ENCODE peak calls at places on chromosomes 3 and 15, in four cellular contexts. L is A549, Z is HepG2, I is GM12878. J is an unnamed sample.

GRCh38 chr15:66046326-66046725 is 177.0 kb downstream of the RAB11A start:
- DNase-seq in I (no peak), Z (no peak), L (no peak), J (no peak)

GRCh38 chr3:23623841-23624240 is 181.9 kb upstream of the UBE2E1 start:
- DNase-seq in Z (no peak), L (no peak), I (no peak), J (no peak)

GRCh38 chr15:101436526-101436925 is 53.0 kb downstream of the PCSK6 start:
- DNase-seq in Z (no peak), L (no peak), I (no peak), J (no peak)

GRCh38 chr3:132817646-132818177 is 95.5 kb upstream of the NPHP3 start:
- DNase-seq in Z (no peak), I (no peak), L (no peak), J (no peak)

GRCh38 chr3:101963902-101964362 is 114.6 kb downstream of the NFKBIZ start:
- DNase-seq in Z (no peak), L (no peak), I (no peak), J (no peak)

GRCh38 chr15:90560229-90560771 is 30.6 kb downstream of the CRTC3 start:
- DNase-seq in L (no peak), Z (no peak), I (no peak), J (peak; percentile 66)

GRCh38 chr15:92915766-92916435 is 15.8 kb downstream of the CHD2 start:
- DNase-seq in I (no peak), L (no peak), Z (no peak), J (no peak)

GRCh38 chr3:66014056-66014455 is 24.7 kb downstream of the MAGI1 start:
- DNase-seq in I (no peak), L (no peak), Z (no peak), J (no peak)

GRCh38 chr3:158801200-158801599 is 654 bp upstream of the MFSD1 start:
- DNase-seq in Z (no peak), L (no peak), I (no peak), J (peak; percentile 14)

GRCh38 chr3:152376351-152377183 is 107.8 kb downstream of the MBNL1 start:
- DNase-seq in L (no peak), I (peak; percentile 97), Z (no peak), J (no peak)

GRCh38 chr3:8621872-8622271 is 22.7 kb downstream of the SSUH2 start:
- DNase-seq in L (no peak), I (no peak), Z (no peak), J (no peak)

GRCh38 chr3:139811331-139811730 is 123.7 kb upstream of the CLSTN2 start:
- DNase-seq in Z (no peak), I (no peak), L (no peak), J (no peak)

GRCh38 chr15:62658498-62658897 is 384.0 kb upstream of the TPM1 start:
- DNase-seq in I (no peak), Z (no peak), L (no peak), J (no peak)

GRCh38 chr3:186021673-186022362 is 84.0 kb upstream of the TRA2B start:
- DNase-seq in L (no peak), I (no peak), Z (no peak), J (peak; percentile 16)

GRCh38 chr3:180433172-180433571 is 168.8 kb upstream of the TTC14 start:
- DNase-seq in Z (no peak), I (no peak), L (no peak), J (no peak)

GRCh38 chr15:79376383-79376782 is 55.8 kb upstream of the MINAR1 start:
- DNase-seq in I (no peak), L (no peak), Z (no peak), J (no peak)

GRCh38 chr15:89307046-89307587 is 27.5 kb downstream of the POLG start:
- DNase-seq in I (no peak), L (no peak), Z (no peak), J (no peak)

GRCh38 chr3:170476291-170476690 is 57.6 kb downstream of the CLDN11 start:
- DNase-seq in Z (no peak), L (no peak), I (no peak), J (no peak)

GRCh38 chr3:36944641-36945270 is at the start of gene TRANK1:
- DNase-seq in Z (no peak), L (peak; percentile 18), I (no peak), J (no peak)

GRCh38 chr3:106943071-106943470 is 434.2 kb upstream of the CCDC54 start:
- DNase-seq in Z (no peak), I (no peak), L (no peak), J (no peak)

GRCh38 chr3:139460529-139460928 is 15.8 kb downstream of the RBP2 start:
- DNase-seq in Z (no peak), I (no peak), L (no peak), J (no peak)

DNA sequence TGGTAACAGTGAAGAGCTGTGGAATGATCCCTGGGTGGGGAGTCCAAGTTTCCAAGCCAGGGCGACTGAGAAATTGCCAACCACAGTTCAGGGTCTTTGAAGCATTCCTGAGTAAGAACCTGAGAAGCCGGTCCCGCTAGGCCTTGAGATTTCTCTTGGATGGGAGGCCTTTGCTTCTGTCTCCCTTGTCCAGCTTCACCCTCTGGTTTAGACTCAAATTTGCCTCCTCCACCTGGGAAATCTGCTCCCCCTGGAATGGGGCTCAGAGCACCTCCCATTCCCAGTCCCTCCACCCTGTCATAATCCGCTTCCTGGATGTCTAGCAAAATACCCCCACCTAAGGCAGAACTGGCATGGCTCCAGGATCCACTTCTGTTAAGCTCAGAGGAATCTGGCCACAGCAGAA is 127.8 kb upstream of the DLG1 start:
- DNase-seq in Z (no peak), L (no peak), I (no peak), J (peak; percentile 53)
- TF ChIP-seq PBX3 in Z (no peak), L (no peak), I (no peak), J (no peak)

GRCh38 chr3:127570520-127570919 is 20.0 kb downstream of the TPRA1 start:
- DNase-seq in Z (no peak), I (no peak), L (no peak), J (no peak)

GRCh38 chr3:127566801-127567200 is 23.7 kb downstream of the TPRA1 start:
- DNase-seq in I (no peak), Z (no peak), L (no peak), J (no peak)

GRCh38 chr3:127569160-127569559 is 21.4 kb downstream of the TPRA1 start:
- DNase-seq in I (no peak), L (no peak), Z (no peak), J (no peak)

GRCh38 chr3:127568604-127569003 is 21.9 kb downstream of the TPRA1 start:
- DNase-seq in L (no peak), I (no peak), Z (no peak), J (no peak)

DNA sequence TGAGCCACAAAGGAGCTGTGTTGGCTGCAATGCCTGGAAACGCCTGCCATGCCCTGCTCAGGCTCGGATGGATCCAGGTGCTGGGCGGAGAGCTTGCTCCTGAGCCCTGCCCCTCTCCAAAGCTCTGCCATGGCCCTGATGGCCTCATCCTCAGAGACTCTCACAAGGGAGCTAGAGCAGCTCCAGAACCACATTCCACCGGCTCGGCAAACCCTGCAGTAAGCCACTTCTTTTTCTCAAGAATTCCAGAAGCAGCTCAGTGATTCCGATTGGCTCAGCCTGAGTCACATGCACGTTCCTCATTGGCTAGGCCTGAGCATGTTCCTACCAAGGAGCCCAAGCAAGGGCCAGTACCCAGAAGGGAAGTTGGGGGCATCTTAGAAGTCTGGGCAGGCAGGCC is 24.8 kb downstream of the TPRA1 start:
- DNase-seq in L (no peak), Z (no peak), I (no peak), J (no peak)
- TF ChIP-seq PBX3 in L (no peak), Z (no peak), I (no peak), J (no peak)

GRCh38 chr15:98455899-98456298 is 192.4 kb upstream of the IGF1R start:
- DNase-seq in L (no peak), Z (no peak), I (no peak), J (no peak)
- TF ChIP-seq PBX3 in L (no peak), Z (no peak), I (no peak), J (no peak)

DNA sequence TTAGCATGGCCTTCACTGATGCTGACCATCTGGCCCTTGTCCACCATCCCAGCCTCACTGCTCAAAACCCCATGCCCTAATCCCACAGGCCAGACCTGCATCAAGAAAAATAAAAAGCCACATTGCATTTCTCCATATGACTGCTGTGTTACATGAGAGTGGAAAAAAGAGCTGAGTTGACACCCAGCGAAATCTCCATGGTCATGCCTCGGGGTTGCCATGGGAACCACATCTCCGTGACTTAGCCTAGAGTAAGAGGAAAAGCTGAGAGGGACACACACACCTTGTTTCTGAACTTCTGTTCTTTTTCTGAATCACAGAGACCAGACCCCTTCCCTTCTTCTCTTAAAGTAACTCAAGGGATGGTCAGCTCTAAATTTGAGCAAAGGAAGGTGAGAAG is 116.2 kb upstream of the HES1 start:
- DNase-seq in I (no peak), L (no peak), Z (no peak), J (no peak)
- TF ChIP-seq PBX3 in I (no peak), L (no peak), Z (no peak), J (no peak)

GRCh38 chr3:50294089-50294488 is 1.9 kb upstream of the IFRD2 start:
- DNase-seq in I (no peak), Z (no peak), L (no peak), J (no peak)

GRCh38 chr3:50290116-50290745 is 2.0 kb downstream of the IFRD2 start:
- DNase-seq in L (no peak), I (no peak), Z (no peak), J (no peak)

GRCh38 chr3:50294492-50295403 is 2.5 kb upstream of the IFRD2 start:
- DNase-seq in L (no peak), I (no peak), Z (no peak), J (no peak)

GRCh38 chr3:50292924-50293801 is 934 bp upstream of the IFRD2 start:
- DNase-seq in L (no peak), I (no peak), Z (no peak), J (no peak)

DNA sequence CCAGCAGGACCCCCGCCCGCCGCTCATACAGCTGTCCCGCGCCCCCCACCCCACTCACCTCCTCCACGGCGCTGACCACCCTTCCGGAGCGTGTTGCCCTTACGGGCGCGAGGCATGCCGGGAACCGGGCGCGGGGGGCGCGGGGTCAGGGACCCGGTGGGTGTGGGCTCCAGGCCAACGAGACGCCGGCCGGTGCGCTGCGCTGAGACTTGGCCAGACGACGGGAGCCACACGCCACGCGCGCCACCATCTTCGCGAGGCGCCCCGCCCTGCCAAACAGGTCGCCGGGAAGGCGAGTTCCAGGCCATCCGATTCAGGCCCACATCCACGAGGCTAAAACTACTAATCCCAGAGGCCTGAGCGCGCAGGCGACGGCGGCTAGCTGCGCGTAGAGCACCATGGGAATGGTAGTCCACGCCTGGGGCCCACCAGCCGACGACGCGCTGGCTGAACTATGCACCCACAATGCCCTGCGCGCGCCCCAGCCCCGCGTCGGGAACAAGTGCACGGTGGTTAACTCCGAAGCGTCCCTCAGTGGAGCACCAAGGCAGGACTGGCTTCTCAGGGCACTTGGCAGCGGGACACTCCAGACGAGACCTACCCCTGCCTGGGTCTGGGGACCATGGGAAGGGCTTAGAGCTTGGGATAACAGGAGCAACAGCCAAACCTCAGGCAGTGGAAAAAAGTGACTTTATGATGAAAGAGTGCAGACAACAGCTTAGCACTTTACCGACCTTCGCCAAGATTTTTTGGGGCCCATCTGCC is at the start of gene IFRD2:
- DNase-seq in Z (peak; percentile 95), I (peak; percentile 92), L (peak; percentile 79), J (peak; percentile 95)
- TF ChIP-seq PBX3 in Z (no peak), I (no peak), L (no peak), J (peak; percentile 13)

GRCh38 chr3:56125358-56126005 is 342.8 kb downstream of the ERC2 start:
- DNase-seq in Z (no peak), I (no peak), L (peak; percentile 40), J (peak; percentile 62)
- TF ChIP-seq PBX3 in Z (no peak), I (no peak), L (no peak), J (peak; percentile 82)

J was measured in SK-N-SH.